ENCODE peak calls at places on chromosomes 2 and 18, in five cellular contexts. One of them, this sample, is unnamed.

GRCh38 chr18:48409591-48410094 is 460 bp upstream of the ZBTB7C start:
- DNase-seq in A549: no peak
- DNase-seq in HL-60: no peak
- DNase-seq in GM23338: peak
- DNase-seq in K562: peak
- DNase-seq in this sample: no peak

GRCh38 chr18:70234667-70235459 is 29.4 kb upstream of the RTTN start:
- DNase-seq in GM23338: no peak
- DNase-seq in K562: no peak
- DNase-seq in HL-60: no peak
- DNase-seq in A549: peak
- DNase-seq in this sample: no peak

GRCh38 chr2:221518201-221518936 is 53.7 kb downstream of the EPHA4 start:
- DNase-seq in A549: no peak
- DNase-seq in GM23338: no peak
- DNase-seq in HL-60: no peak
- DNase-seq in K562: no peak
- DNase-seq in this sample: no peak

GRCh38 chr2:21040468-21041377 is 3.1 kb downstream of the APOB start:
- DNase-seq in A549: no peak
- DNase-seq in GM23338: no peak
- DNase-seq in K562: no peak
- DNase-seq in HL-60: no peak
- DNase-seq in this sample: no peak

GRCh38 chr2:191209346-191209745 is 35.9 kb upstream of the MYO1B start:
- DNase-seq in K562: no peak
- DNase-seq in GM23338: no peak
- DNase-seq in A549: no peak
- DNase-seq in HL-60: no peak
- DNase-seq in this sample: no peak

GRCh38 chr2:31945572-31945935 is 65.3 kb downstream of the MEMO1 start:
- DNase-seq in GM23338: no peak
- DNase-seq in A549: no peak
- DNase-seq in HL-60: no peak
- DNase-seq in K562: peak
- DNase-seq in this sample: no peak

GRCh38 chr2:215994901-215995300 is 18.4 kb downstream of the MREG start:
- DNase-seq in HL-60: no peak
- DNase-seq in A549: no peak
- DNase-seq in K562: no peak
- DNase-seq in GM23338: no peak
- DNase-seq in this sample: no peak

GRCh38 chr2:45614871-45615270 is 3.8 kb upstream of the SRBD1 start:
- DNase-seq in A549: no peak
- DNase-seq in HL-60: no peak
- DNase-seq in K562: no peak
- DNase-seq in GM23338: no peak
- DNase-seq in this sample: no peak

GRCh38 chr2:37786153-37786809 is 114.8 kb upstream of the CDC42EP3 start:
- DNase-seq in K562: no peak
- DNase-seq in A549: no peak
- DNase-seq in GM23338: no peak
- DNase-seq in HL-60: no peak
- DNase-seq in this sample: no peak

GRCh38 chr2:216765810-216766259 is 70.5 kb upstream of the IGFBP5 start:
- DNase-seq in A549: no peak
- DNase-seq in K562: peak
- DNase-seq in HL-60: no peak
- DNase-seq in GM23338: peak
- DNase-seq in this sample: peak

GRCh38 chr18:13465476-13465875 is 246.9 kb downstream of the LDLRAD4 start:
- DNase-seq in HL-60: peak
- DNase-seq in GM23338: no peak
- DNase-seq in K562: no peak
- DNase-seq in A549: no peak
- DNase-seq in this sample: no peak

GRCh38 chr18:13465126-13465446 is 246.5 kb downstream of the LDLRAD4 start:
- DNase-seq in GM23338: no peak
- DNase-seq in HL-60: no peak
- DNase-seq in K562: no peak
- DNase-seq in A549: no peak
- DNase-seq in this sample: no peak

GRCh38 chr18:13463526-13463925 is 245.0 kb downstream of the LDLRAD4 start:
- DNase-seq in A549: no peak
- DNase-seq in K562: no peak
- DNase-seq in HL-60: no peak
- DNase-seq in GM23338: no peak
- DNase-seq in this sample: no peak

GRCh38 chr18:13462686-13463085 is 244.1 kb downstream of the LDLRAD4 start:
- DNase-seq in HL-60: no peak
- DNase-seq in A549: no peak
- DNase-seq in GM23338: no peak
- DNase-seq in K562: no peak
- DNase-seq in this sample: no peak

DNA sequence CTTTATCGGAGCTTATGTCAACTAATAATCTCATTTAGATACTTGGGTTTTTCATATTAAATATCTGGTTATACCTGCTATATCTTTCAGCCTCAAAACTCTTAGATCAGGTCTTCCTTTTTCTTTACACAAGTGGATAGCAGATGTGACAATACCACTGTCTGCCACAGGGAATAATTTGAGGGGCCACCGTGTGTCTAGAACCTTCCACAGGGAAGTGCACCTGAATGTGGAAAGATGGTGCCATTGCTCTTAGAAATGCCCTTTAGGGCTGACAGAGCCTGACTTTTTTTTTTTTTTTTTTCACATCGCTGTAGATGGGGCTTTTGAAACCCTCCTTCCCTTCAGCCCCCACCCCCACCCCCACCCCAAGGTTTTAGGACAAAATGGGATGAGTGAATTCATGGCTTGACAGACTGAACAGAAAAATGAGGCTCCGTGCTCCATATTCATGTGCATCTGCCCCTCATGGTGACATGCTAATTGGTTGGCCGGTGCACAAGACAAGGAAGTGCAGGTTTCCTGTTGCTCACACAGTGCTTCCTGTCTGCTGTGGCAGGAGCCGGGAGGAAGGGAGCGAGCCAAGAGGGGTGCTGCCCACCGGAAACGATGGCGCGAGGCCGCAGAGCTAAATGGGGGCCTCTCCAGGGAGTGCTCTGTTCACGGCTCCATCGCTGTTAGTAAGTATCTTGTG is 246.0 kb downstream of the LDLRAD4 start:
- DNase-seq in K562: peak
- DNase-seq in GM23338: no peak
- DNase-seq in HL-60: peak
- DNase-seq in A549: no peak
- DNase-seq in this sample: no peak
- TF ChIP-seq REST in K562: no peak
- TF ChIP-seq REST in GM23338: no peak
- TF ChIP-seq REST in HL-60: peak
- TF ChIP-seq REST in A549: no peak
- TF ChIP-seq REST in this sample: no peak

GRCh38 chr2:41326801-41327200 is 721.0 kb upstream of the PKDCC start:
- DNase-seq in A549: no peak
- DNase-seq in HL-60: no peak
- DNase-seq in K562: no peak
- DNase-seq in GM23338: peak
- DNase-seq in this sample: no peak
- TF ChIP-seq REST in A549: no peak
- TF ChIP-seq REST in HL-60: no peak
- TF ChIP-seq REST in K562: no peak
- TF ChIP-seq REST in GM23338: no peak
- TF ChIP-seq REST in this sample: no peak

GRCh38 chr2:207122914-207123744 is 42.6 kb downstream of the KLF7 start:
- DNase-seq in A549: no peak
- DNase-seq in K562: no peak
- DNase-seq in HL-60: no peak
- DNase-seq in GM23338: peak
- DNase-seq in this sample: no peak

GRCh38 chr2:207128867-207129266 is 36.9 kb downstream of the KLF7 start:
- DNase-seq in K562: no peak
- DNase-seq in A549: no peak
- DNase-seq in HL-60: no peak
- DNase-seq in GM23338: no peak
- DNase-seq in this sample: no peak

GRCh38 chr2:207123776-207124391 is 41.9 kb downstream of the KLF7 start:
- DNase-seq in GM23338: no peak
- DNase-seq in K562: no peak
- DNase-seq in HL-60: no peak
- DNase-seq in A549: no peak
- DNase-seq in this sample: no peak

GRCh38 chr2:207129821-207130220 is 35.9 kb downstream of the KLF7 start:
- DNase-seq in HL-60: no peak
- DNase-seq in A549: no peak
- DNase-seq in GM23338: no peak
- DNase-seq in K562: no peak
- DNase-seq in this sample: no peak

GRCh38 chr2:207126724-207127314 is 38.9 kb downstream of the KLF7 start:
- DNase-seq in HL-60: no peak
- DNase-seq in GM23338: no peak
- DNase-seq in K562: no peak
- DNase-seq in A549: no peak
- DNase-seq in this sample: peak
- TF ChIP-seq REST in HL-60: no peak
- TF ChIP-seq REST in GM23338: no peak
- TF ChIP-seq REST in K562: no peak
- TF ChIP-seq REST in A549: no peak
- TF ChIP-seq REST in this sample: no peak

GRCh38 chr2:232387451-232388171 is 9.1 kb downstream of the ALPP start:
- DNase-seq in GM23338: peak
- DNase-seq in K562: no peak
- DNase-seq in HL-60: no peak
- DNase-seq in A549: no peak
- DNase-seq in this sample: no peak
- TF ChIP-seq REST in GM23338: no peak
- TF ChIP-seq REST in K562: no peak
- TF ChIP-seq REST in HL-60: no peak
- TF ChIP-seq REST in A549: no peak
- TF ChIP-seq REST in this sample: no peak

GRCh38 chr18:46281185-46282176 is 177.3 kb downstream of the HAUS1 start:
- DNase-seq in GM23338: peak
- DNase-seq in K562: peak
- DNase-seq in HL-60: peak
- DNase-seq in A549: peak
- DNase-seq in this sample: peak
- TF ChIP-seq REST in GM23338: no peak
- TF ChIP-seq REST in K562: no peak
- TF ChIP-seq REST in HL-60: no peak
- TF ChIP-seq REST in A549: no peak
- TF ChIP-seq REST in this sample: no peak

DNA sequence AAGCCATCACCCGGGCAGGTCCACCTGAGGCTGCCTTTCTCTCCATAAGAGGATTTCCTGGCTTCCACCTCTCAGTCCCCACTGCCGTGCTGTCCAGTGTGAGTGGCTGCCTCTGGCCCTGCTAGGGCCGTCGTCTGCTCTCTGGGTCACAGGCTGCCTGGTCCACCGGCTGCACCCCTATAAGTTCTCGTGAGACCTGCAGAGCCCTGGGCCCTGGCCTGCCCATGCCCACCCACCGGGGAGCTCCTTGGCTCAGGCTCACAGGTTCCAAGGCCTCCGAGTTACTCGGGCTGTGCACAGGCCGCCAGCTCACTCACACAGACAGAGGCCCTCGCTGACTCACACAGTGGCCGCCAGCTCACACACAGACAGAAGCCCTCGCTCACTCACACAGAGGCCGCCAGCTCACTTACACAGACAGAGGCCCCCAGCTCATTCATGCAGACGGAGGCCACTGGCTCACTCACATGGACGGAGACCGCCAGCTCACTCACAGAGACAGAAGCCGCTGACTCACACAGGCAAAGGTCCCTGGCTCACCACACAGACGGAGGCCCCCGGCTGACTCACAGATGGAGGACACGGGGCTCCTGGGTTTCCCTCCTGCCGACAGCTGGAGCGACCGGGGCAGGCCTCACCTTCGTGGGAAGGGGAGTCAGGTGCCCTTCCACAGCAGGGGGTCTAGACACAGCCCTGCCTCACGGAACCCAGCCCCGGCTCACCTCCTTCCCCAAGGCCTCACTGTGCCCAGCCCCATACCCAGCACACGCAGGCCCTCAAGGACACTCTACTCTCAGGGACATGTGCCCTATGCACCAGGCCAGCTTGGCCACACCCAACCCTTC is 334.1 kb upstream of the MYT1L start:
- DNase-seq in HL-60: no peak
- DNase-seq in GM23338: no peak
- DNase-seq in K562: no peak
- DNase-seq in A549: peak
- DNase-seq in this sample: peak
- TF ChIP-seq REST in HL-60: no peak
- TF ChIP-seq REST in GM23338: no peak
- TF ChIP-seq REST in K562: no peak
- TF ChIP-seq REST in A549: no peak
- TF ChIP-seq REST in this sample: no peak

GRCh38 chr18:62730926-62731325 is 15.6 kb downstream of the PHLPP1 start:
- DNase-seq in K562: no peak
- DNase-seq in HL-60: peak
- DNase-seq in GM23338: no peak
- DNase-seq in A549: no peak
- DNase-seq in this sample: no peak

GRCh38 chr18:62725896-62726295 is 10.6 kb downstream of the PHLPP1 start:
- DNase-seq in K562: no peak
- DNase-seq in GM23338: no peak
- DNase-seq in HL-60: no peak
- DNase-seq in A549: no peak
- DNase-seq in this sample: no peak

GRCh38 chr18:62729487-62730386 is 14.4 kb downstream of the PHLPP1 start:
- DNase-seq in HL-60: no peak
- DNase-seq in K562: no peak
- DNase-seq in A549: no peak
- DNase-seq in GM23338: no peak
- DNase-seq in this sample: no peak

GRCh38 chr18:62732631-62733030 is 17.3 kb downstream of the PHLPP1 start:
- DNase-seq in K562: no peak
- DNase-seq in GM23338: no peak
- DNase-seq in HL-60: no peak
- DNase-seq in A549: no peak
- DNase-seq in this sample: no peak

DNA sequence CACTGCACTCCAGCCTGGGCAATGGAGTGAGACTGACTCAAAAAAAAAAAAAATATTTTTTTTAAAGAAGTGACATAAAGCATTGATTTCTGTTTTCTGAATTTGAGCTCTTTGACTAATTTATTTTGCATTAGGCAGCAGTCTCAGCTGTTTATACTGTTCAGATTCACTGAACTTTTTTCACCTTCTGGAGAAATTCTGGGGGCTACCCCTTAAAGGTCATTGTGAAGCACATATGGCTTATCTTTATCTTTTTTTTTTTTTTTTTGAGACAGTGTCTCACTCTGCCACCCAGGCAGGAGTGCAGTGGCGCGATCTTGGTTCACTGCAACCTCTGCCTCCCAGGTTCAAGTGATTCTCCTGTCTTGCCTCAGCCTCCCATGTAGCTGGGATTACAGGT is 12.9 kb downstream of the PHLPP1 start:
- DNase-seq in K562: no peak
- DNase-seq in A549: no peak
- DNase-seq in GM23338: no peak
- DNase-seq in HL-60: no peak
- DNase-seq in this sample: no peak
- TF ChIP-seq REST in K562: no peak
- TF ChIP-seq REST in A549: no peak
- TF ChIP-seq REST in GM23338: no peak
- TF ChIP-seq REST in HL-60: no peak
- TF ChIP-seq REST in this sample: no peak